ENCODE peak calls at places on chromosome 5, in eight cellular contexts. R, Q, C, G, V, O, P and J are unnamed samples. For H3K4me1, the result is how much of the 10 kb centered on the place peaks cover.

GRCh38 chr5:33321026-33321425 is 119.7 kb upstream of the TARS1 start:
- DNase-seq in R (no peak), Q (peak), C (peak), G (peak), V (no peak), O (peak), P (peak), J (peak)

GRCh38 chr5:137575847-137576246 is 76.7 kb upstream of the SPOCK1 start:
- DNase-seq in R (no peak), Q (peak), C (peak), G (no peak), V (no peak), O (no peak), P (no peak), J (peak)

GRCh38 chr5:103444333-103445038 is 118.1 kb downstream of the NUDT12 start:
- DNase-seq in R (no peak), Q (peak), C (no peak), G (no peak), V (peak), O (no peak), P (no peak), J (no peak)

GRCh38 chr5:131275996-131276535 is 12.2 kb downstream of the CDC42SE2 start:
- DNase-seq in R (no peak), Q (no peak), C (no peak), G (no peak), V (no peak), O (no peak), P (no peak), J (no peak)

GRCh38 chr5:14954620-14955343 is 83.2 kb upstream of the ANKH start:
- DNase-seq in R (no peak), Q (no peak), C (peak), G (no peak), V (no peak), O (no peak), P (no peak), J (no peak)

GRCh38 chr5:132423443-132423898 is 54.0 kb downstream of the SLC22A5 start:
- DNase-seq in R (no peak), Q (no peak), C (no peak), G (no peak), V (no peak), O (no peak), P (no peak), J (no peak)

GRCh38 chr5:80588858-80589540 is 18.9 kb upstream of the ANKRD34B start:
- DNase-seq in R (no peak), Q (no peak), C (no peak), G (no peak), V (no peak), O (no peak), P (no peak), J (no peak)

GRCh38 chr5:176647870-176648466 is 684 bp downstream of the TSPAN17 start:
- DNase-seq in R (no peak), Q (peak), C (peak), G (no peak), V (no peak), O (peak), P (peak), J (no peak)

GRCh38 chr5:74638776-74639537 is 1.6 kb downstream of the ENC1 start:
- DNase-seq in R (no peak), Q (peak), C (peak), G (peak), V (peak), O (no peak), P (no peak), J (peak)

GRCh38 chr5:155451106-155451505 is 437.6 kb downstream of the KIF4B start:
- DNase-seq in R (no peak), Q (no peak), C (no peak), G (no peak), V (no peak), O (no peak), P (no peak), J (no peak)

GRCh38 chr5:140821375-140822280 is at the start of gene PCDHA5:
- DNase-seq in R (no peak), Q (no peak), C (peak), G (no peak), V (no peak), O (no peak), P (no peak), J (no peak)

GRCh38 chr5:90356612-90357011 is 52.9 kb downstream of the CETN3 start:
- DNase-seq in R (no peak), Q (no peak), C (peak), G (no peak), V (no peak), O (no peak), P (no peak), J (peak)

GRCh38 chr5:16736158-16736994 is 119.6 kb upstream of the RETREG1 start:
- DNase-seq in R (peak), Q (peak), C (peak), G (peak), V (no peak), O (no peak), P (peak), J (peak)

GRCh38 chr5:161966544-161966943 is 101.0 kb upstream of the GABRG2 start:
- DNase-seq in R (no peak), Q (peak), C (no peak), G (no peak), V (peak), O (no peak), P (no peak), J (no peak)
- TF ChIP-seq CTCF in R (peak), Q (no peak), C (no peak), G (no peak), V (peak), O (no peak), P (no peak), J (no peak)

DNA sequence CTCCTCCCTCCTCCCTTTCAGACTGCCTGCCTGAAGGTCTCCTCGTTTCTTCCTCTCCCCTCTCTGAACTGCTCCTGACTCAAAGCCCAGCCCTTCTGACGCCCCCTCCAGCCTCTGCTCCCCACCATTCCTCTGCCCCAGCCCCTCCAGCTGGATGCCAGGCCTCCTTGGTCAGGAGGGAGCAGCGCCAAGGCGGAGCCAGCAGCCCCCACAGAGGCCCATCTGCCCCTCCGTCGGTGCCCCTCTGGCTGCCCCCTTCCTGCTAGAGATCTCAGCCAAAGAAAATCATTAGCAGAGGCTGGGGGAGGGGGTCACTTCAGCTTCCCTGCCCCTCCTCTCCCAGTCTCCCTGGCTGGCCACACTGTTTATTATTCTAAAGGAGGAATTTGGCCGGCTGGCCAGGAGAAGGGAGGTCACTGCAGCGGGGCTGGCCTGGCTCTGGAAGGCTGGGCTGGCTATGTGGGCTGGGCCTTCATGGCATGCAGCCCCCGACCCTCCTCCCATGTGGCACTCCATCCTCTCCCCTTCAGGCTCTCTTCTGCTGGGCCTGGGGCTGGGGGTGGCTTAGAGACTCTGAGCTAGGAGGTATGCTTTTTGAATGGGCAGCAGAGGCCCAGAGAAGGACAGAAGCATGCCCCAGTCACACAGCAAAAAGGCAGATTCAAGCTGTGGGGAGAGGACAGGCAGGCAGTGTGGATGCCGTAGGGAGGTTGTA is 16.9 kb downstream of the PDGFRB start:
- DNase-seq in R (peak), Q (no peak), C (peak), G (peak), V (no peak), O (peak), P (no peak), J (peak)
- H3K4me1 ChIP-seq in R (under half), Q (under half), C (under half), G (half or more), V (under half), O (under half), P (under half), J (half or more)

GRCh38 chr5:88883566-88884434 is 816 bp upstream of the MEF2C start:
- DNase-seq in R (peak), Q (peak), C (peak), G (peak), V (peak), O (peak), P (peak), J (peak)

GRCh38 chr5:88883059-88883565 is at the start of gene MEF2C:
- DNase-seq in R (peak), Q (peak), C (peak), G (peak), V (peak), O (peak), P (peak), J (peak)

GRCh38 chr5:88884435-88884877 is 1.5 kb upstream of the MEF2C start:
- DNase-seq in R (no peak), Q (peak), C (peak), G (peak), V (peak), O (no peak), P (no peak), J (no peak)

GRCh38 chr5:88886252-88886651 is 3.3 kb upstream of the MEF2C start:
- DNase-seq in R (no peak), Q (no peak), C (no peak), G (no peak), V (peak), O (no peak), P (no peak), J (no peak)

GRCh38 chr5:88885043-88885442 is 2.1 kb upstream of the MEF2C start:
- DNase-seq in R (no peak), Q (no peak), C (no peak), G (no peak), V (peak), O (no peak), P (no peak), J (no peak)
- H3K27ac ChIP-seq in R (no peak), Q (no peak), C (peak), G (no peak), V (peak), O (peak), P (no peak), J (no peak)

GRCh38 chr5:11853140-11853539 is 51.1 kb downstream of the CTNND2 start:
- DNase-seq in R (no peak), Q (no peak), C (no peak), G (no peak), V (no peak), O (no peak), P (no peak), J (peak)
- TF ChIP-seq CTCF in R (no peak), Q (no peak), C (no peak), G (no peak), V (no peak), O (no peak), P (no peak), J (no peak)

GRCh38 chr5:143145388-143145787 is 258.1 kb downstream of the NR3C1 start:
- DNase-seq in R (no peak), Q (no peak), C (no peak), G (no peak), V (no peak), O (no peak), P (no peak), J (no peak)

GRCh38 chr5:143141652-143142051 is 261.8 kb downstream of the NR3C1 start:
- DNase-seq in R (no peak), Q (no peak), C (no peak), G (no peak), V (no peak), O (peak), P (no peak), J (peak)

GRCh38 chr5:143140492-143141231 is 262.8 kb downstream of the NR3C1 start:
- DNase-seq in R (no peak), Q (no peak), C (no peak), G (no peak), V (no peak), O (no peak), P (peak), J (no peak)

GRCh38 chr5:143143973-143144372 is 259.5 kb downstream of the NR3C1 start:
- DNase-seq in R (no peak), Q (peak), C (no peak), G (peak), V (no peak), O (no peak), P (no peak), J (peak)

DNA sequence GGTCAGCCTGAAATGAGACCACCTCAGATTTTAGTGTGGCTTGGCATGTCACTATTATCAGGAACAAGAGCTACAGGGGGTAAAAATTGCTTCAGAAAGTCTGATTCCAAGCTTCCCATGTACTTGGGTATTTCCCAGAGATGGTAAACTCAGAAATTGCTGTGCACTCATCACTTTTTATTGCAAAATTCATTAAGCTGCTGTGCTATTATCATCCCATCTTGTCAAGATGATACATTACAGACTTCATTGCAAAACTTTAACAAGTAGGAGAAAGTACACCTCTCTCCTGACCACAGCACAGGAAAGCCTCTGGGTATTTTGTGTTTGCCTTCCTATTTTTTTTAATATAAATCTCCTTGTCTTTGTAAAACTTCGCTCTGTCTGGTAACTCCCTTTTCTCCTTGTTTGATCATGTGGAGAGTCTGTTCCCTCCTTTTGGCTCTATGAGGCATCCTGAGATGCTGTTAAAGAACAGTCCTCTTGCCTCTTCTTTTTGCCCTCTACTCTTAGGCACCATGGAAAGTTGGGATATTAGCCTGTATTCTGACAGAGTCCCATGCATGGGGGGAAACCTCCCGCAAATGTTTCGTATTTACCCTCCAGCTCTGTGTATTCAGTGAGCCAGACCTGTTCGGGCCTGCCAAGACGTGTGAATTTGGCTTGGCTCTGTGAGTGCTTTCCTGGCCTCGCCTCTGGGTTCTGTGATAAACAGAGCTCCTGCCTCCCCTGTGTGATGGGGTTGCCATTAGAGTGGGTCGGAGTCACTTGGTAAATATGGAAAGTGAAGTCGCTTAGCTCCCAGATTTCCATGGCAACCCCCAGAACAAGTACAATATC is 260.7 kb downstream of the NR3C1 start:
- DNase-seq in R (no peak), Q (peak), C (peak), G (peak), V (no peak), O (peak), P (peak), J (peak)
- H3K4me1 ChIP-seq in R (under half), Q (under half), C (under half), G (under half), V (under half), O (under half), P (under half), J (under half)

GRCh38 chr5:76720988-76721569 is 5.2 kb downstream of the F2R start:
- DNase-seq in R (no peak), Q (no peak), C (no peak), G (no peak), V (peak), O (no peak), P (no peak), J (no peak)

GRCh38 chr5:76728965-76729364 is 13.0 kb downstream of the F2R start:
- DNase-seq in R (no peak), Q (no peak), C (no peak), G (no peak), V (no peak), O (no peak), P (no peak), J (no peak)

GRCh38 chr5:76729373-76730290 is 13.7 kb downstream of the F2R start:
- DNase-seq in R (no peak), Q (no peak), C (no peak), G (no peak), V (no peak), O (no peak), P (no peak), J (no peak)

GRCh38 chr5:76723266-76723665 is 7.3 kb downstream of the F2R start:
- DNase-seq in R (no peak), Q (no peak), C (no peak), G (no peak), V (no peak), O (no peak), P (no peak), J (no peak)

DNA sequence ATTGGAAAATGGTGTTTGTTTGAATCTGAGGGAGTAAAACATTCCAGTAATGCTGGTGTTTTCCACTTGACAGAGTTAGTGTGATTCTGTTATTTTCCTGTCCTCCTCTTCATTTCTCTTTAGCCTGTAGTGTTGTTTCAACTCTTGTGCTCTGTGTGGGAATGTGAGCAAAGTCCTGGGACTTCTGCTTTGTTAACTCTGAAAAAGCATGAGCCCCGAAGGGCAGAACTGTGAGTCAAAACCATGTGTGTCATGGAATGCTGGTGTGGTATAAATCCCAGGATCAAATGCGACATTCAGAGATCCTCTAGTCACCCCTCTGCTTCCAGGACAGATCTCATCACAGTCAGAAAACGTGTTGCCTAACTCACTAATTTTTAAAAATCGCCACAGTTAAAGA is 8.9 kb downstream of the F2R start:
- DNase-seq in R (no peak), Q (peak), C (no peak), G (peak), V (no peak), O (no peak), P (no peak), J (peak)
- H3K27ac ChIP-seq in R (no peak), Q (peak), C (no peak), G (no peak), V (no peak), O (no peak), P (no peak), J (peak)